ENCODE peak calls at places on chromosomes 7 and 10, in seven cellular contexts. A is endothelial cell; P is skeletal muscle cell; S is stimulated activated CD8-positive, alpha-beta memory T cell treated with anti-CD3 and anti-CD28 coated beads, Interleukin-7, amount 100 ng/mL, for 48 hours; O is iPS-NIHi11; F is stimulated activated CD4-positive, alpha-beta T cell treated with anti-CD3 and anti-CD28 coated beads, Interleukin-2, amount 100 ng/mL, for 48 hours; W is right cardiac atrium. Q is an unnamed sample.

GRCh38 chr7:42671627-42672026 is 240.2 kb downstream of the C7orf25 start:
- DNase-seq in A (no peak), P (peak), S (no peak), O (no peak), F (no peak), W (no peak), Q (no peak)

GRCh38 chr7:106609416-106609815 is 51.5 kb downstream of the CCDC71L start:
- DNase-seq in A (no peak), P (peak), S (no peak), O (no peak), F (no peak), W (no peak), Q (peak)

GRCh38 chr10:63614371-63614891 is 93.2 kb downstream of the REEP3 start:
- DNase-seq in A (no peak), P (peak), S (no peak), O (no peak), F (no peak), W (no peak), Q (no peak)

GRCh38 chr10:541041-541440 is 148.4 kb downstream of the DIP2C start:
- DNase-seq in A (no peak), P (no peak), S (no peak), O (no peak), F (no peak), W (no peak), Q (no peak)

GRCh38 chr7:141218941-141219340 is 145.1 kb downstream of the TMEM178B start:
- DNase-seq in A (no peak), P (no peak), S (no peak), O (no peak), F (no peak), W (no peak), Q (no peak)

GRCh38 chr7:44634187-44634838 is 27.9 kb downstream of the OGDH start:
- DNase-seq in A (no peak), P (no peak), S (no peak), O (no peak), F (no peak), W (no peak), Q (no peak)

GRCh38 chr10:12501851-12502525 is 152.6 kb downstream of the CAMK1D start:
- DNase-seq in A (no peak), P (no peak), S (no peak), O (no peak), F (no peak), W (peak), Q (no peak)

GRCh38 chr10:106436123-106436740 is 728.3 kb downstream of the SORCS1 start:
- DNase-seq in A (no peak), P (no peak), S (no peak), O (no peak), F (no peak), W (no peak), Q (no peak)

GRCh38 chr10:70914316-70914864 is 26.0 kb upstream of the PCBD1 start:
- DNase-seq in A (no peak), P (no peak), S (no peak), O (no peak), F (no peak), W (no peak), Q (no peak)

GRCh38 chr7:109964780-109965179 is 1126.1 kb upstream of the LRRN3 start:
- DNase-seq in A (no peak), P (no peak), S (no peak), O (no peak), F (no peak), W (no peak), Q (no peak)

GRCh38 chr7:69994218-69994617 is 395.9 kb downstream of the AUTS2 start:
- DNase-seq in A (no peak), P (no peak), S (no peak), O (no peak), F (no peak), W (no peak), Q (no peak)

GRCh38 chr10:31896972-31897384 is 31.7 kb downstream of the ARHGAP12 start:
- DNase-seq in A (no peak), P (peak), S (no peak), O (no peak), F (no peak), W (no peak), Q (peak)

GRCh38 chr10:5440206-5440605 is 27.8 kb downstream of the NET1 start:
- DNase-seq in A (no peak), P (no peak), S (no peak), O (no peak), F (no peak), W (no peak), Q (no peak)

GRCh38 chr7:50396856-50397255 is 53.3 kb downstream of the FIGNL1 start:
- DNase-seq in A (no peak), P (no peak), S (no peak), O (no peak), F (no peak), W (no peak), Q (no peak)

GRCh38 chr10:132606031-132606491 is 68.5 kb downstream of the INPP5A start:
- DNase-seq in A (no peak), P (no peak), S (no peak), O (no peak), F (no peak), W (no peak), Q (no peak)

GRCh38 chr7:158050441-158051371 is 536.9 kb downstream of the PTPRN2 start:
- DNase-seq in A (no peak), P (no peak), S (no peak), O (no peak), F (no peak), W (no peak), Q (no peak)

GRCh38 chr7:210401-210925 is 18.1 kb downstream of the FAM20C start:
- DNase-seq in A (no peak), P (no peak), S (no peak), O (no peak), F (no peak), W (peak), Q (no peak)

GRCh38 chr7:130254555-130254954 is 12.1 kb upstream of the CPA2 start:
- DNase-seq in A (no peak), P (no peak), S (no peak), O (no peak), F (no peak), W (no peak), Q (no peak)

GRCh38 chr7:140159487-140159886 is 17.3 kb downstream of the KDM7A start:
- DNase-seq in A (no peak), P (peak), S (no peak), O (no peak), F (no peak), W (no peak), Q (no peak)

GRCh38 chr10:35182631-35183510 is 56.2 kb downstream of the CREM start:
- DNase-seq in A (no peak), P (no peak), S (no peak), O (no peak), F (no peak), W (no peak), Q (no peak)

GRCh38 chr7:22784346-22784745 is 38.3 kb downstream of the TOMM7 start:
- DNase-seq in A (no peak), P (no peak), S (no peak), O (no peak), F (no peak), W (no peak), Q (no peak)

GRCh38 chr10:114100848-114101741 is 57.4 kb downstream of the ADRB1 start:
- DNase-seq in A (peak), P (no peak), S (no peak), O (peak), F (no peak), W (peak), Q (peak)

GRCh38 chr10:98242823-98243222 is 25.2 kb downstream of the LOXL4 start:
- DNase-seq in A (no peak), P (no peak), S (no peak), O (no peak), F (no peak), W (no peak), Q (peak)

GRCh38 chr7:137343483-137343841 is at the start of gene PTN:
- DNase-seq in A (peak), P (no peak), S (no peak), O (peak), F (no peak), W (peak), Q (peak)

GRCh38 chr10:44352316-44353127 is 32.4 kb downstream of the CXCL12 start:
- DNase-seq in A (peak), P (no peak), S (no peak), O (no peak), F (no peak), W (peak), Q (no peak)

GRCh38 chr7:101953248-101953819 is 135.9 kb downstream of the CUX1 start:
- DNase-seq in A (no peak), P (peak), S (no peak), O (no peak), F (no peak), W (no peak), Q (no peak)

GRCh38 chr10:127848226-127848625 is 44.5 kb downstream of the CLRN3 start:
- DNase-seq in A (no peak), P (no peak), S (no peak), O (no peak), F (no peak), W (no peak), Q (no peak)

GRCh38 chr10:85642421-85643170 is 724.0 kb downstream of the GRID1 start:
- DNase-seq in A (no peak), P (peak), S (no peak), O (no peak), F (no peak), W (no peak), Q (peak)

GRCh38 chr7:37510043-37510634 is 61.5 kb upstream of the ELMO1 start:
- DNase-seq in A (peak), P (no peak), S (peak), O (peak), F (peak), W (no peak), Q (no peak)

GRCh38 chr10:21490028-21490427 is 35.5 kb downstream of the SKIDA1 start:
- DNase-seq in A (no peak), P (no peak), S (no peak), O (no peak), F (no peak), W (no peak), Q (no peak)

GRCh38 chr7:44102846-44103565 is 1.1 kb upstream of the AEBP1 start:
- DNase-seq in A (no peak), P (no peak), S (no peak), O (no peak), F (no peak), W (no peak), Q (no peak)